ENCODE peak calls at places on chromosomes 11 and 22, in eight cellular contexts. One of them, this sample, is unnamed.

GRCh38 chr22:43078522-43078921 is 10.7 kb downstream of the TTLL1 start:
- DNase-seq in SK-N-SH: no peak
- DNase-seq in GM23248: no peak
- DNase-seq in GM23338: no peak
- DNase-seq in MM.1S: no peak
- DNase-seq in neural progenitor cell: no peak
- DNase-seq in HCT116: no peak
- DNase-seq in PC-3: no peak
- DNase-seq in this sample: no peak

GRCh38 chr22:36409067-36409466 is 21.3 kb upstream of the MYH9 start:
- DNase-seq in GM23248: no peak
- DNase-seq in neural progenitor cell: no peak
- DNase-seq in PC-3: no peak
- DNase-seq in HCT116: no peak
- DNase-seq in SK-N-SH: no peak
- DNase-seq in GM23338: no peak
- DNase-seq in MM.1S: no peak
- DNase-seq in this sample: no peak

GRCh38 chr11:86588566-86589090 is 83.8 kb downstream of the ME3 start:
- DNase-seq in GM23338: peak; percentile 43
- DNase-seq in HCT116: no peak
- DNase-seq in SK-N-SH: no peak
- DNase-seq in MM.1S: no peak
- DNase-seq in GM23248: no peak
- DNase-seq in PC-3: no peak
- DNase-seq in neural progenitor cell: peak; percentile 97
- DNase-seq in this sample: no peak

GRCh38 chr11:33480636-33481035 is 220.0 kb downstream of the C11orf91 start:
- DNase-seq in GM23338: no peak
- DNase-seq in HCT116: no peak
- DNase-seq in SK-N-SH: no peak
- DNase-seq in PC-3: no peak
- DNase-seq in neural progenitor cell: no peak
- DNase-seq in MM.1S: no peak
- DNase-seq in GM23248: no peak
- DNase-seq in this sample: no peak

GRCh38 chr22:37848587-37849088 is 581 bp upstream of the EIF3L start:
- DNase-seq in GM23248: peak; percentile 76
- DNase-seq in HCT116: peak; percentile 31
- DNase-seq in neural progenitor cell: peak; percentile 32
- DNase-seq in MM.1S: no peak
- DNase-seq in GM23338: peak; percentile 57
- DNase-seq in PC-3: peak; percentile 18
- DNase-seq in SK-N-SH: peak; percentile 43
- DNase-seq in this sample: peak; percentile 38

GRCh38 chr11:131713529-131714134 is 343.2 kb downstream of the NTM start:
- DNase-seq in MM.1S: no peak
- DNase-seq in GM23338: no peak
- DNase-seq in GM23248: no peak
- DNase-seq in PC-3: no peak
- DNase-seq in HCT116: no peak
- DNase-seq in SK-N-SH: no peak
- DNase-seq in neural progenitor cell: no peak
- DNase-seq in this sample: no peak

GRCh38 chr22:39415506-39415905 is 15.9 kb downstream of the TAB1 start:
- DNase-seq in MM.1S: no peak
- DNase-seq in SK-N-SH: no peak
- DNase-seq in HCT116: no peak
- DNase-seq in neural progenitor cell: no peak
- DNase-seq in GM23338: no peak
- DNase-seq in PC-3: no peak
- DNase-seq in GM23248: no peak
- DNase-seq in this sample: no peak

GRCh38 chr11:35531246-35531645 is 5.8 kb upstream of the PAMR1 start:
- DNase-seq in MM.1S: no peak
- DNase-seq in GM23248: peak; percentile 55
- DNase-seq in HCT116: no peak
- DNase-seq in GM23338: no peak
- DNase-seq in neural progenitor cell: no peak
- DNase-seq in PC-3: no peak
- DNase-seq in SK-N-SH: no peak
- DNase-seq in this sample: no peak

GRCh38 chr11:10494636-10495463 is 39.8 kb downstream of the AMPD3 start:
- DNase-seq in SK-N-SH: no peak
- DNase-seq in MM.1S: no peak
- DNase-seq in GM23338: no peak
- DNase-seq in neural progenitor cell: no peak
- DNase-seq in HCT116: no peak
- DNase-seq in GM23248: no peak
- DNase-seq in PC-3: no peak
- DNase-seq in this sample: no peak

GRCh38 chr11:9568161-9568853 is 5.2 kb upstream of the WEE1 start:
- DNase-seq in SK-N-SH: no peak
- DNase-seq in GM23248: peak; percentile 72
- DNase-seq in PC-3: no peak
- DNase-seq in GM23338: no peak
- DNase-seq in HCT116: no peak
- DNase-seq in neural progenitor cell: no peak
- DNase-seq in MM.1S: no peak
- DNase-seq in this sample: no peak

GRCh38 chr11:131495417-131495816 is 125.0 kb downstream of the NTM start:
- DNase-seq in PC-3: no peak
- DNase-seq in MM.1S: no peak
- DNase-seq in HCT116: no peak
- DNase-seq in GM23248: no peak
- DNase-seq in GM23338: no peak
- DNase-seq in SK-N-SH: no peak
- DNase-seq in neural progenitor cell: no peak
- DNase-seq in this sample: no peak

GRCh38 chr11:18836415-18836814 is 44.8 kb upstream of the PTPN5 start:
- DNase-seq in HCT116: no peak
- DNase-seq in MM.1S: no peak
- DNase-seq in GM23338: no peak
- DNase-seq in GM23248: peak; percentile 22
- DNase-seq in PC-3: peak; percentile 23
- DNase-seq in SK-N-SH: no peak
- DNase-seq in neural progenitor cell: peak; percentile 60
- DNase-seq in this sample: no peak

GRCh38 chr22:26535499-26535898 is 23.2 kb upstream of the TFIP11 start:
- DNase-seq in PC-3: no peak
- DNase-seq in SK-N-SH: no peak
- DNase-seq in GM23338: no peak
- DNase-seq in MM.1S: no peak
- DNase-seq in GM23248: no peak
- DNase-seq in neural progenitor cell: no peak
- DNase-seq in HCT116: no peak
- DNase-seq in this sample: peak; percentile 92

GRCh38 chr22:28864878-28865596 is 18.3 kb upstream of the ZNRF3 start:
- DNase-seq in GM23338: no peak
- DNase-seq in HCT116: no peak
- DNase-seq in PC-3: no peak
- DNase-seq in GM23248: no peak
- DNase-seq in SK-N-SH: no peak
- DNase-seq in MM.1S: no peak
- DNase-seq in neural progenitor cell: no peak
- DNase-seq in this sample: no peak

GRCh38 chr22:32880061-32880460 is 78.6 kb downstream of the TIMP3 start:
- DNase-seq in neural progenitor cell: no peak
- DNase-seq in HCT116: no peak
- DNase-seq in SK-N-SH: no peak
- DNase-seq in PC-3: no peak
- DNase-seq in GM23338: no peak
- DNase-seq in GM23248: peak; percentile 60
- DNase-seq in MM.1S: no peak
- DNase-seq in this sample: no peak

GRCh38 chr22:32880531-32880905 is 79.0 kb downstream of the TIMP3 start:
- DNase-seq in HCT116: no peak
- DNase-seq in MM.1S: no peak
- DNase-seq in SK-N-SH: no peak
- DNase-seq in GM23248: no peak
- DNase-seq in neural progenitor cell: no peak
- DNase-seq in PC-3: no peak
- DNase-seq in GM23338: no peak
- DNase-seq in this sample: no peak

GRCh38 chr22:32879550-32879949 is 78.0 kb downstream of the TIMP3 start:
- DNase-seq in PC-3: no peak
- DNase-seq in HCT116: no peak
- DNase-seq in SK-N-SH: no peak
- DNase-seq in neural progenitor cell: no peak
- DNase-seq in GM23248: no peak
- DNase-seq in GM23338: no peak
- DNase-seq in MM.1S: no peak
- DNase-seq in this sample: no peak

GRCh38 chr22:32880906-32881596 is 79.5 kb downstream of the TIMP3 start:
- DNase-seq in PC-3: no peak
- DNase-seq in MM.1S: no peak
- DNase-seq in neural progenitor cell: no peak
- DNase-seq in GM23248: no peak
- DNase-seq in HCT116: no peak
- DNase-seq in SK-N-SH: peak; percentile 89
- DNase-seq in GM23338: no peak
- DNase-seq in this sample: no peak

GRCh38 chr22:32883131-32883530 is 81.6 kb downstream of the TIMP3 start:
- DNase-seq in MM.1S: no peak
- DNase-seq in SK-N-SH: peak; percentile 55
- DNase-seq in HCT116: no peak
- DNase-seq in neural progenitor cell: no peak
- DNase-seq in GM23338: no peak
- DNase-seq in GM23248: no peak
- DNase-seq in PC-3: no peak
- DNase-seq in this sample: no peak
- H3K4me2 ChIP-seq in MM.1S: no peak overlapping the region
- H3K4me2 ChIP-seq in SK-N-SH: no peak overlapping the region
- H3K4me2 ChIP-seq in HCT116: no peak overlapping the region
- H3K4me2 ChIP-seq in neural progenitor cell: no peak overlapping the region
- H3K4me2 ChIP-seq in GM23338: no peak overlapping the region
- H3K4me2 ChIP-seq in GM23248: no peak overlapping the region
- H3K4me2 ChIP-seq in PC-3: no peak overlapping the region
- H3K4me2 ChIP-seq in this sample: no peak overlapping the region

GRCh38 chr11:115162919-115163318 is 341.3 kb downstream of the CADM1 start:
- DNase-seq in GM23248: no peak
- DNase-seq in GM23338: no peak
- DNase-seq in HCT116: no peak
- DNase-seq in SK-N-SH: no peak
- DNase-seq in MM.1S: no peak
- DNase-seq in PC-3: no peak
- DNase-seq in neural progenitor cell: no peak
- DNase-seq in this sample: no peak

GRCh38 chr11:115164774-115165173 is 339.4 kb downstream of the CADM1 start:
- DNase-seq in SK-N-SH: no peak
- DNase-seq in GM23248: peak; percentile 65
- DNase-seq in MM.1S: no peak
- DNase-seq in PC-3: no peak
- DNase-seq in GM23338: peak; percentile 61
- DNase-seq in HCT116: no peak
- DNase-seq in neural progenitor cell: no peak
- DNase-seq in this sample: no peak

GRCh38 chr11:115159122-115159665 is 345.0 kb downstream of the CADM1 start:
- DNase-seq in SK-N-SH: no peak
- DNase-seq in GM23248: no peak
- DNase-seq in GM23338: no peak
- DNase-seq in neural progenitor cell: no peak
- DNase-seq in MM.1S: no peak
- DNase-seq in PC-3: no peak
- DNase-seq in HCT116: no peak
- DNase-seq in this sample: peak; percentile 7

GRCh38 chr11:115158053-115158452 is 346.2 kb downstream of the CADM1 start:
- DNase-seq in PC-3: no peak
- DNase-seq in SK-N-SH: peak; percentile 30
- DNase-seq in neural progenitor cell: no peak
- DNase-seq in HCT116: no peak
- DNase-seq in MM.1S: no peak
- DNase-seq in GM23248: no peak
- DNase-seq in GM23338: no peak
- DNase-seq in this sample: no peak

GRCh38 chr11:115161876-115162275 is 342.3 kb downstream of the CADM1 start:
- DNase-seq in MM.1S: no peak
- DNase-seq in PC-3: no peak
- DNase-seq in GM23248: no peak
- DNase-seq in neural progenitor cell: no peak
- DNase-seq in GM23338: no peak
- DNase-seq in SK-N-SH: peak; percentile 69
- DNase-seq in HCT116: no peak
- DNase-seq in this sample: no peak
- TF ChIP-seq EZH2phosphoT487 in MM.1S: no peak
- TF ChIP-seq EZH2phosphoT487 in PC-3: no peak
- TF ChIP-seq EZH2phosphoT487 in GM23248: no peak
- TF ChIP-seq EZH2phosphoT487 in neural progenitor cell: no peak
- TF ChIP-seq EZH2phosphoT487 in GM23338: no peak
- TF ChIP-seq EZH2phosphoT487 in SK-N-SH: no peak
- TF ChIP-seq EZH2phosphoT487 in HCT116: no peak
- TF ChIP-seq EZH2phosphoT487 in this sample: no peak

GRCh38 chr11:129226207-129226798 is 34.2 kb upstream of the ARHGAP32 start:
- DNase-seq in neural progenitor cell: no peak
- DNase-seq in GM23338: no peak
- DNase-seq in GM23248: no peak
- DNase-seq in PC-3: no peak
- DNase-seq in SK-N-SH: no peak
- DNase-seq in MM.1S: no peak
- DNase-seq in HCT116: no peak
- DNase-seq in this sample: no peak
- H3K4me2 ChIP-seq in neural progenitor cell: no peak overlapping the region
- H3K4me2 ChIP-seq in GM23338: no peak overlapping the region
- H3K4me2 ChIP-seq in GM23248: no peak overlapping the region
- H3K4me2 ChIP-seq in PC-3: no peak overlapping the region
- H3K4me2 ChIP-seq in SK-N-SH: no peak overlapping the region
- H3K4me2 ChIP-seq in MM.1S: no peak overlapping the region
- H3K4me2 ChIP-seq in HCT116: no peak overlapping the region
- H3K4me2 ChIP-seq in this sample: no peak overlapping the region

DNA sequence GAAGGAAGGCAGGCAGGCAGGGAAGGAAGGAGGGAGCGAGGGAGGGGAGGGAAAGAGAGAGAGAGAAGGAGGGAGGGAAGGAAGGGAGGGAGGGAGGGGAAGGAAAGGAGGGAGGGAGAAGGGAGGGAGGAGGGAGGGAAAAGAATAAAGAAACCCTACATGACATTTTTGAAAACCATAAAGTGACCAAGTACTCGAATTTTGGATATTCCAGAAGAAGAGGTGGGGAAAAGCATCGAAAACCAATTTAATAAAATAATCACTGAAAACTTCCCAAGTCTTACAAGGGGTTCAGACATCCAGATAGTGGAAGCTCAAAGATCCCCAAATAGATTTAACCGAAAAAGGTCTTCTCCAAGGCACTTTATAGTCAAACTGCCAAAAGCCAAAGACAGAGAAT is 11.7 kb downstream of the GDPD4 start:
- DNase-seq in PC-3: no peak
- DNase-seq in SK-N-SH: no peak
- DNase-seq in HCT116: no peak
- DNase-seq in GM23248: no peak
- DNase-seq in GM23338: no peak
- DNase-seq in MM.1S: no peak
- DNase-seq in neural progenitor cell: no peak
- DNase-seq in this sample: no peak
- TF ChIP-seq EZH2phosphoT487 in PC-3: no peak
- TF ChIP-seq EZH2phosphoT487 in SK-N-SH: no peak
- TF ChIP-seq EZH2phosphoT487 in HCT116: no peak
- TF ChIP-seq EZH2phosphoT487 in GM23248: no peak
- TF ChIP-seq EZH2phosphoT487 in GM23338: no peak
- TF ChIP-seq EZH2phosphoT487 in MM.1S: no peak
- TF ChIP-seq EZH2phosphoT487 in neural progenitor cell: no peak
- TF ChIP-seq EZH2phosphoT487 in this sample: no peak

This sample was measured in OCI-LY7.